ENCODE peak calls at places on chromosome 11, in five cellular contexts. W is NCI-H146; E is fibroblast of the aortic adventitia; U is stimulated activated CD8-positive, alpha-beta memory T cell treated with anti-CD3 and anti-CD28 coated beads, Interleukin-4, amount 100 ng/mL, for 1 hour; O is ELR. T is an unnamed sample.

GRCh38 chr11:12669930-12670329 is 4.3 kb upstream of the TEAD1 start:
- DNase-seq in W (no peak), E (no peak), U (no peak), O (peak), T (no peak)

GRCh38 chr11:11709447-11710239 is 87.8 kb upstream of the GALNT18 start:
- DNase-seq in E (no peak), U (no peak), O (no peak), W (no peak), T (no peak)

GRCh38 chr11:61632096-61632495 is 48.1 kb upstream of the DAGLA start:
- DNase-seq in E (no peak), O (no peak), W (no peak), U (no peak), T (no peak)

GRCh38 chr11:128462802-128463385 is 124.5 kb downstream of the ETS1 start:
- DNase-seq in E (no peak), O (no peak), U (no peak), W (no peak), T (no peak)

GRCh38 chr11:126163074-126163700 is 48.3 kb downstream of the RPUSD4 start:
- DNase-seq in O (peak), E (peak), U (no peak), W (no peak), T (no peak)

GRCh38 chr11:67270256-67271211 is 4.3 kb downstream of the GRK2 start:
- DNase-seq in E (no peak), W (no peak), U (no peak), O (no peak), T (no peak)

GRCh38 chr11:35141034-35141433 is 2.1 kb downstream of the CD44 start:
- DNase-seq in U (no peak), E (no peak), W (no peak), O (peak), T (no peak)

GRCh38 chr11:15148181-15148580 is 33.5 kb downstream of the INSC start:
- DNase-seq in W (no peak), O (no peak), E (peak), U (no peak), T (no peak)

GRCh38 chr11:72239296-72239848 is 4.6 kb downstream of the PHOX2A start:
- DNase-seq in U (no peak), E (peak), W (peak), O (peak), T (no peak)